ENCODE peak calls at places on chromosome 3, in eight cellular contexts. W is GM23338, N is OCI-LY7, Z is HCT116, V is MM.1S, M is PC-3, O is SK-N-SH, L is PC-9. K is an unnamed sample. For H3K9me2, the result is how much of the 10 kb centered on the place peaks cover.

GRCh38 chr3:172285844-172286243 is 162.4 kb downstream of the GHSR start:
- DNase-seq in V (no peak), L (no peak), N (no peak), W (no peak), M (no peak), Z (no peak), O (no peak), K (no peak)

GRCh38 chr3:107982165-107982564 is 108.7 kb downstream of the CD47 start:
- DNase-seq in Z (no peak), V (no peak), N (no peak), W (no peak), O (no peak), L (no peak), M (no peak), K (no peak)

GRCh38 chr3:122880624-122881023 is 85.8 kb downstream of the SLC49A4 start:
- DNase-seq in W (peak), N (no peak), O (no peak), L (no peak), M (no peak), V (no peak), Z (no peak), K (peak)

GRCh38 chr3:106840319-106840718 is 536.9 kb upstream of the CCDC54 start:
- DNase-seq in V (no peak), W (no peak), L (no peak), Z (no peak), M (no peak), O (no peak), N (no peak), K (no peak)

GRCh38 chr3:31442755-31443154 is 90.0 kb upstream of the STT3B start:
- DNase-seq in N (no peak), W (no peak), O (no peak), Z (no peak), L (no peak), V (no peak), M (no peak), K (no peak)

GRCh38 chr3:58752168-58752567 is 85.6 kb upstream of the FAM3D start:
- DNase-seq in M (no peak), O (no peak), L (no peak), W (no peak), V (no peak), Z (no peak), N (no peak), K (no peak)

GRCh38 chr3:142863965-142864924 is 24.6 kb downstream of the PCOLCE2 start:
- DNase-seq in Z (no peak), O (no peak), V (no peak), W (no peak), N (no peak), M (no peak), L (no peak), K (no peak)

GRCh38 chr3:171604370-171604769 is 144.2 kb upstream of the TNIK start:
- DNase-seq in O (no peak), V (no peak), W (no peak), N (no peak), Z (no peak), L (no peak), M (no peak), K (no peak)

GRCh38 chr3:66017084-66017990 is 21.4 kb downstream of the MAGI1 start:
- DNase-seq in L (no peak), Z (no peak), M (no peak), V (no peak), W (no peak), N (no peak), O (no peak), K (no peak)

GRCh38 chr3:47394867-47395266 is 14.0 kb downstream of the PTPN23 start:
- DNase-seq in L (no peak), M (no peak), V (no peak), W (no peak), Z (no peak), N (no peak), O (peak), K (no peak)

GRCh38 chr3:10417849-10418248 is 87.5 kb downstream of the ATP2B2 start:
- DNase-seq in O (peak), M (peak), L (no peak), Z (peak), W (peak), N (peak), V (no peak), K (no peak)

GRCh38 chr3:182601597-182601996 is 191.7 kb upstream of the ATP11B start:
- DNase-seq in W (no peak), N (no peak), O (no peak), L (no peak), Z (no peak), M (no peak), V (no peak), K (no peak)

GRCh38 chr3:146184616-146185015 is 23.6 kb upstream of the PLOD2 start:
- DNase-seq in M (peak), N (no peak), W (no peak), L (peak), O (no peak), V (no peak), Z (peak), K (peak)

GRCh38 chr3:5732081-5732480 is 544.6 kb downstream of the EDEM1 start:
- DNase-seq in V (no peak), W (no peak), Z (no peak), O (no peak), M (no peak), N (no peak), L (no peak), K (no peak)

GRCh38 chr3:145024700-145025099 is 1053.1 kb downstream of the DIPK2A start:
- DNase-seq in M (no peak), O (no peak), V (no peak), Z (no peak), L (no peak), N (no peak), W (no peak), K (no peak)

GRCh38 chr3:72996473-72997333 is at the start of gene PPP4R2:
- DNase-seq in V (peak), L (peak), O (peak), Z (peak), M (peak), N (peak), W (peak), K (peak)
- H3K9me2 ChIP-seq in V (under half), L (under half), O (under half), Z (under half), M (under half), N (under half), W (under half), K (under half)

GRCh38 chr3:128307781-128308469 is 154.6 kb downstream of the EEFSEC start:
- DNase-seq in V (no peak), M (no peak), L (no peak), O (no peak), Z (no peak), N (no peak), W (no peak), K (no peak)

GRCh38 chr3:128309026-128309425 is 155.7 kb downstream of the EEFSEC start:
- DNase-seq in W (no peak), O (no peak), L (no peak), V (no peak), Z (no peak), M (no peak), N (no peak), K (no peak)

GRCh38 chr3:128310286-128311058 is 156.2 kb downstream of the DNAJB8 start:
- DNase-seq in Z (no peak), W (no peak), L (no peak), M (no peak), V (no peak), N (no peak), O (no peak), K (no peak)

GRCh38 chr3:128306481-128306880 is 153.2 kb downstream of the EEFSEC start:
- DNase-seq in O (no peak), W (no peak), L (no peak), N (no peak), Z (no peak), M (no peak), V (no peak), K (no peak)

GRCh38 chr3:128307029-128307633 is 153.8 kb downstream of the EEFSEC start:
- DNase-seq in O (peak), W (no peak), L (no peak), Z (no peak), V (no peak), N (no peak), M (peak), K (peak)
- TF ChIP-seq CTCF in O (no peak), W (no peak), L (peak), Z (peak), V (no peak), N (no peak), M (peak), K (peak)

GRCh38 chr3:196654006-196654405 is 14.5 kb downstream of the NRROS start:
- DNase-seq in N (no peak), W (no peak), Z (no peak), V (no peak), L (no peak), M (no peak), O (no peak), K (no peak)
- H2AFZ ChIP-seq in N (no peak), W (no peak), Z (no peak), V (no peak), L (no peak), M (no peak), O (no peak), K (no peak)

DNA sequence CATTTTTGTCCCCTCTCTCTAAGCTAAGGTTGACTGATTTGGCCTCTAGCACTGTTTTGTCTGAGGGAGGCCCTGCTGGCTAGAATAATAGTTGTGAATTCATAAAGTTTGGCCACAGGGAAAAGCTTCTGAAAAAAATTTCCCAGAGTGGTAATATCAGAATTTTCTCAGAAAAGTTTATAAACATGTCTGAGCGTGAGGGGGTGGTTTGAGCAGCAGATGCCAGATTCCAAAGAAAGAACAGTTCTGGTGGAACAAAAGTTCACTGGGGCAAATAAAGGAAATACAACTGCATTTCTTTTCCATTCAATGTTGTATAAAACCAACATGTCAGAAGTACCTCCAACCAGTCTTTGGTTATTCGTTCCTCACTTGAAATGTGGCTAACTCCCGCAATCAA is 61.2 kb downstream of the CLDN1 start:
- DNase-seq in L (no peak), M (no peak), O (no peak), V (no peak), N (no peak), Z (no peak), W (no peak), K (no peak)
- H3K9me2 ChIP-seq in L (under half), M (under half), O (under half), V (under half), N (under half), Z (under half), W (under half), K (under half)

DNA sequence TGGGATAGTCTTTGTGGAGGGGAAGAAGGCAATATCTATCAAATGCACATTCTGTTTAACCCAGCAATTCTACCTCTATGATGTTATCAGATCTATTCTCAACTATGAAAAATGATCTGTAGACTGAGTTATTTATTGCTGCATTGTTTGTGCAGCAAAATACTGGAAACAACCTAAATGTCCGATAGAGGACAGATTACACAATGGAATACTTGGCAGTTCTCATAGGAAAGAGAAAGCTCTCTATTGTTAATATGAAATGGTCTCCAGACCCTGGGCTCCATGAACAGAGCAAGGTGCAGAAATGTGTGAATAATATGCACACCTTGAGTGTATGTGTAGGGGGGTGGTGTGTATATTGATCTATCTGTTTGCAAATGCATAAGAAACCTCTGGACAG is 49.0 kb upstream of the SELENOK start:
- DNase-seq in O (no peak), V (no peak), N (no peak), W (no peak), L (no peak), M (no peak), Z (no peak), K (no peak)
- TF ChIP-seq CTCF in O (no peak), V (no peak), N (no peak), W (no peak), L (no peak), M (no peak), Z (no peak), K (no peak)

K was measured in hepatocyte.